ENCODE peak calls at places on chromosomes 13 and 19, in five cellular contexts. P is cardiac muscle cell, K is EH, L is endodermal cell, C is T-cell. I is an unnamed sample.

GRCh38 chr13:39632994-39633393 is 22.5 kb upstream of the COG6 start:
- DNase-seq in K (no peak), L (no peak), P (no peak), C (no peak), I (no peak)

GRCh38 chr19:35254341-35255297 is 5.8 kb downstream of the LSR start:
- DNase-seq in K (no peak), L (no peak), C (no peak), P (no peak), I (no peak)

GRCh38 chr13:60583911-60584753 is 187.1 kb downstream of the TDRD3 start:
- DNase-seq in P (no peak), L (peak), K (peak), C (no peak), I (peak)

GRCh38 chr19:49880162-49880869 is 2.8 kb downstream of the TBC1D17 start:
- DNase-seq in K (no peak), L (no peak), C (no peak), P (no peak), I (no peak)

GRCh38 chr19:3184847-3185481 is 766 bp upstream of the NCLN start:
- DNase-seq in P (peak), C (no peak), L (no peak), K (no peak), I (peak)

GRCh38 chr19:17420267-17420924 is 549 bp downstream of the MVB12A start:
- DNase-seq in K (peak), C (no peak), L (peak), P (peak), I (peak)

GRCh38 chr13:59342396-59342795 is 821.3 kb downstream of the DIAPH3 start:
- DNase-seq in C (no peak), P (no peak), K (no peak), L (no peak), I (no peak)

GRCh38 chr13:30796132-30796832 is 60.9 kb downstream of the ALOX5AP start:
- DNase-seq in K (peak), C (no peak), P (no peak), L (no peak), I (no peak)

GRCh38 chr13:110448230-110448629 is 113.3 kb downstream of the RAB20 start:
- DNase-seq in K (peak), P (peak), L (no peak), C (no peak), I (no peak)

GRCh38 chr19:11375143-11375948 is 880 bp downstream of the SWSAP1 start:
- DNase-seq in C (peak), K (no peak), L (peak), P (peak), I (peak)

GRCh38 chr13:31081316-31081715 is 80.4 kb downstream of the HSPH1 start:
- DNase-seq in C (no peak), L (peak), K (no peak), P (no peak), I (no peak)

GRCh38 chr19:45443462-45444317 is 20.0 kb upstream of the ERCC1 start:
- DNase-seq in P (peak), C (no peak), L (peak), K (peak), I (peak)

GRCh38 chr19:29645911-29646310 is 19.4 kb upstream of the PLEKHF1 start:
- DNase-seq in C (no peak), K (peak), L (no peak), P (no peak), I (peak)

GRCh38 chr13:66219493-66219892 is 1010.6 kb downstream of the PCDH9 start:
- DNase-seq in L (no peak), K (no peak), P (no peak), C (no peak), I (no peak)

GRCh38 chr19:5624154-5624663 is 1.3 kb downstream of the SAFB start:
- DNase-seq in P (peak), L (peak), C (no peak), K (peak), I (peak)

GRCh38 chr13:94329754-94330551 is 149.5 kb downstream of the DCT start:
- DNase-seq in L (no peak), P (no peak), K (peak), C (no peak), I (no peak)

GRCh38 chr19:9818175-9818733 is 625 bp downstream of the FBXL12 start:
- DNase-seq in L (no peak), C (no peak), P (no peak), K (no peak), I (no peak)

GRCh38 chr13:113862191-113862765 is 1.6 kb downstream of the GAS6 start:
- DNase-seq in P (no peak), C (no peak), K (no peak), L (peak), I (peak)

GRCh38 chr13:101634142-101634541 is 181.7 kb downstream of the ITGBL1 start:
- DNase-seq in P (no peak), C (no peak), K (no peak), L (no peak), I (no peak)

GRCh38 chr19:2259331-2259730 is 3.1 kb upstream of the JSRP1 start:
- DNase-seq in P (no peak), K (peak), C (no peak), L (no peak), I (no peak)

GRCh38 chr19:4981681-4981958 is 12.7 kb downstream of the KDM4B start:
- DNase-seq in P (no peak), C (no peak), L (no peak), K (no peak), I (peak)

GRCh38 chr13:87778128-87778527 is 107.0 kb downstream of the SLITRK5 start:
- DNase-seq in L (no peak), C (no peak), K (no peak), P (no peak), I (no peak)

GRCh38 chr13:44313674-44314073 is 60.0 kb upstream of the SERP2 start:
- DNase-seq in L (no peak), P (no peak), K (peak), C (no peak), I (no peak)

GRCh38 chr13:113548171-113548641 is 36.3 kb upstream of the TFDP1 start:
- DNase-seq in K (peak), C (no peak), L (peak), P (no peak), I (peak)

GRCh38 chr19:35363711-35364425 is 5.6 kb downstream of the FFAR3 start:
- DNase-seq in C (no peak), K (no peak), L (no peak), P (no peak), I (peak)

GRCh38 chr13:48531416-48532145 is 1.3 kb downstream of the RCBTB2 start:
- DNase-seq in L (peak), C (no peak), P (no peak), K (no peak), I (no peak)

GRCh38 chr19:10805075-10805757 is 30.8 kb downstream of the TMED1 start:
- DNase-seq in P (no peak), L (no peak), K (no peak), C (no peak), I (no peak)

GRCh38 chr19:7904074-7905020 is 670 bp downstream of the MAP2K7 start:
- DNase-seq in L (peak), K (no peak), C (peak), P (peak), I (peak)

GRCh38 chr13:67619346-67619745 is 389.2 kb upstream of the PCDH9 start:
- DNase-seq in K (no peak), L (no peak), P (no peak), C (no peak), I (no peak)

GRCh38 chr19:29098091-29098490 is 114.9 kb downstream of the UQCRFS1 start:
- DNase-seq in L (no peak), C (no peak), P (no peak), K (no peak), I (no peak)

GRCh38 chr19:4758659-4759058 is 32.9 kb upstream of the FEM1A start:
- DNase-seq in K (no peak), C (no peak), P (no peak), L (no peak), I (no peak)

GRCh38 chr19:6020972-6021805 is 43.2 kb upstream of the RANBP3 start:
- DNase-seq in L (no peak), P (no peak), C (no peak), K (no peak), I (peak)